ENCODE peak calls at places on chromosomes 13 and 19, in five cellular contexts. S is SK-N-SH, D is stomach, T is Panc1, P is upper lobe of left lung. G is an unnamed sample. For H3K36me3, the result is how much of the 10 kb centered on the place peaks cover.

GRCh38 chr13:28707629-28708427 is 10.9 kb downstream of the SLC46A3 start:
- DNase-seq in S (no peak), D (no peak), T (no peak), P (no peak), G (no peak)

GRCh38 chr19:46137915-46138473 is 10.0 kb upstream of the IGFL2 start:
- DNase-seq in S (no peak), D (no peak), T (no peak), P (no peak), G (no peak)

GRCh38 chr13:27137759-27138158 is 33.9 kb downstream of the USP12 start:
- DNase-seq in S (no peak), D (no peak), T (no peak), P (no peak), G (no peak)

GRCh38 chr13:99442273-99442895 is 58.9 kb upstream of the TM9SF2 start:
- DNase-seq in S (peak), D (peak), T (peak), P (no peak), G (no peak)

GRCh38 chr13:76004411-76004810 is 368.3 kb downstream of the LMO7 start:
- DNase-seq in S (no peak), D (no peak), T (no peak), P (no peak), G (no peak)

GRCh38 chr13:99053636-99054233 is 75.9 kb upstream of the DOCK9 start:
- DNase-seq in S (no peak), D (no peak), T (no peak), P (peak), G (no peak)

GRCh38 chr19:50720921-50721291 is 1.3 kb upstream of the SHANK1 start:
- DNase-seq in S (no peak), D (no peak), T (no peak), P (no peak), G (no peak)

GRCh38 chr13:51249767-51250741 is 27.9 kb downstream of the FAM124A start:
- DNase-seq in S (peak), D (no peak), T (no peak), P (no peak), G (no peak)

GRCh38 chr19:49845433-49845832 is 5.5 kb upstream of the PTOV1 start:
- DNase-seq in S (no peak), D (no peak), T (no peak), P (no peak), G (no peak)

GRCh38 chr13:19737844-19738557 is 44.7 kb downstream of the PSPC1 start:
- DNase-seq in S (no peak), D (no peak), T (no peak), P (no peak), G (no peak)

GRCh38 chr13:76717092-76717491 is 169.1 kb downstream of the KCTD12 start:
- DNase-seq in S (peak), D (no peak), T (no peak), P (no peak), G (no peak)

GRCh38 chr19:42120276-42121010 is 11.8 kb downstream of the POU2F2 start:
- DNase-seq in S (no peak), D (no peak), T (no peak), P (no peak), G (no peak)

GRCh38 chr19:46393456-46394397 is 19.6 kb downstream of the CCDC8 start:
- DNase-seq in S (no peak), D (no peak), T (no peak), P (no peak), G (peak)

GRCh38 chr19:44948763-44949374 is 3.0 kb downstream of the APOC2 start:
- DNase-seq in S (no peak), D (no peak), T (no peak), P (no peak), G (no peak)

GRCh38 chr13:28494537-28494860 is 429 bp downstream of the FLT1 start:
- DNase-seq in S (no peak), D (no peak), T (no peak), P (no peak), G (no peak)

GRCh38 chr19:1104452-1105216 is 840 bp downstream of the GPX4 start:
- DNase-seq in S (peak), D (peak), T (no peak), P (peak), G (peak)

GRCh38 chr19:1101337-1101698 is 2.5 kb upstream of the GPX4 start:
- DNase-seq in S (no peak), D (peak), T (no peak), P (peak), G (no peak)

GRCh38 chr19:1105217-1105872 is 1.6 kb downstream of the GPX4 start:
- DNase-seq in S (no peak), D (no peak), T (no peak), P (no peak), G (peak)

GRCh38 chr19:1103691-1104451 is at the start of gene GPX4:
- DNase-seq in S (peak), D (peak), T (peak), P (peak), G (peak)

GRCh38 chr19:1102407-1103106 is 1.2 kb upstream of the GPX4 start:
- DNase-seq in S (no peak), D (peak), T (peak), P (peak), G (no peak)
- H3K27ac ChIP-seq in S (no peak), D (peak), T (peak), P (peak), G (peak)

GRCh38 chr13:110916671-110917142 is 1.8 kb upstream of the ANKRD10 start:
- DNase-seq in S (no peak), D (no peak), T (no peak), P (no peak), G (no peak)
- TF ChIP-seq POLR2AphosphoS5 in S (no peak), D (no peak), T (no peak), P (no peak), G (no peak)

GRCh38 chr19:8461376-8461775 is 16.6 kb downstream of the HNRNPM start:
- DNase-seq in S (no peak), D (no peak), T (no peak), P (no peak), G (no peak)
- H3K36me3 ChIP-seq in S (half or more), D (under half), T (under half), P (under half), G (under half)

DNA sequence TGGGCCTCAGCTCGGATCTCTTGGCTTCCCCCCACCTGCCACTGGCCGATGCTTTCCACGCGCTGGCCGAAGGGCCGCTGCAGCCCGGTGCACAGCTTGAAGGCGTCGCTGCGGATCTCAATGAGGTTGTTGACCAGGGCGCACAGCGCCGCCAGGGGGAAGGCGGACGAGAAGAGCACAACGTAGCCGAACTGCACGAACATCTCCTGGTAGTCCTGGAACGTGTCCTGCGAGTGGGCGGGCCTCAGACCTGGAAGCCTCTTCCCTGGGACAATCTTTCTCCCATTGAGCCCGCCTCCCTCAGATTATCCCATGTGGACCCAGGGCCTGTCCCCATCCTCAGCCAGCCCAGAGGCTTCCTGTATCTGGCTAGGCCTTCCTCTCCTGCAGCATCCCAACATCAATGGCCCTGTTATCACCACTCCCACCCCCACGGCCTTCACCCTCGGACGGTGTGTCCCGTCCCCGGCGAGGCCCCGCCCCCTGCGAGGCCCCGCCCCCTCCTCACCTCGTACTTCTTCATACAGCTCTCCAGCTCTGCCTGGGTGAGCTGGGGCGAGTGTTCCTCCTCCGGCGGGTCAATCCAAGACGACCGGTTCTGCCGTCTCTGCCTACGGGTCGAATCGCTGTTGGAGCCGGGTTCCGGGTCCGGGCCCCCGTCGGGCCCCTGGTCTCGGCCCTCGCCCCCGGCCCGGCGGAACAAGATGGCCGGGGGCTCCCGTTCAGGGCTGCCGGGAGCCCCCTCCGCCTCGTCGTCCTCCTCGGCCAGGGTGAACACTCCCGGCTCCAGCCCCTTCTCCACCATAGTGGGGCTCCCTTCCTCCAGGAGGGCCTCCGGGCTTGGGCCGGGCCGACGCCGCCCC is 6.8 kb downstream of the ANO8 start:
- DNase-seq in S (peak), D (peak), T (no peak), P (peak), G (peak)
- H3K27ac ChIP-seq in S (no peak), D (peak), T (no peak), P (peak), G (no peak)

GRCh38 chr13:45337395-45337794 is 3.6 kb downstream of the TPT1 start:
- DNase-seq in S (no peak), D (no peak), T (no peak), P (no peak), G (no peak)

GRCh38 chr13:45333251-45333972 is 7.6 kb downstream of the TPT1 start:
- DNase-seq in S (no peak), D (no peak), T (no peak), P (no peak), G (no peak)

GRCh38 chr13:45333973-45334922 is 6.7 kb downstream of the TPT1 start:
- DNase-seq in S (no peak), D (no peak), T (no peak), P (no peak), G (no peak)

GRCh38 chr13:45336025-45336800 is 4.8 kb downstream of the TPT1 start:
- DNase-seq in S (no peak), D (no peak), T (no peak), P (no peak), G (no peak)

DNA sequence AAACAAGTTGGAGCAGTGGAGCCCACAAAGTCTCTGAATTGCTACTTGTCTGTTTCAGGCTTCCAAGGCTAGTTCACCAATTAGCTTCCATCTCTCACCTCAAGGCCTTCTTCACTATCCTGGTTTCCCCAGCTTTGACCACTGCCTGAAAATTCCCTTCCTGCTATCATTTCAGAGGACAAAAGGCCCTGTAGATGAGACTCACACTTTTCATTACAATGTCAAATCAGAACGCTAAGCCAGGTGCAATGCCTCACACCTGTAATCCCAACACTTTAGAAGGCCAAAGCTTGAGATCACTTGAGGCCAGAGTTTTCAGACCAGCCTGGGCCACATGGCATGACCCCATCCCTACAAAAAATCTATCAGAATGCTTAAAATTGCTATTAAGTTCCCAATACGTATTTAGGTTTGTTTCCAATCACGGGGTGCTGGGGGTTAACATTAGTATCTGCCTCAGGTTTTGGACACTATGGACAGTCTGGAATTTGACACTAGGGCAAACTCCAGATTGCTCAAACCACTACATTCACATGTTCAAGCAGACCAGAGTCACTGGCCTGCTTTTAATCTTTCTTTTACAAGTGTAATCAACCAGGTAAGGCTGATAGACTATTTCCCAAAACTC is 5.5 kb downstream of the TPT1 start:
- DNase-seq in S (no peak), D (no peak), T (no peak), P (no peak), G (no peak)
- TF ChIP-seq POLR2AphosphoS5 in S (peak), D (no peak), T (peak), P (no peak), G (no peak)